ENCODE peak calls at places on chromosomes 3 and 15, in six cellular contexts. R, Q, B, Z, L and V are unnamed samples.

GRCh38 chr3:126124148-126124868 is 40.4 kb upstream of the SLC41A3 start:
- DNase-seq in R (peak; percentile 51), Q (peak; percentile 38), B (peak; percentile 47), Z (peak; percentile 7), L (no peak), V (peak; percentile 54)

GRCh38 chr3:195119461-195120198 is 151.3 kb downstream of the XXYLT1 start:
- DNase-seq in R (no peak), Q (no peak), B (no peak), Z (no peak), L (no peak), V (no peak)

GRCh38 chr3:183122257-183122932 is 23.1 kb upstream of the MCCC1 start:
- DNase-seq in R (no peak), Q (no peak), B (no peak), Z (no peak), L (no peak), V (peak; percentile 3)

GRCh38 chr15:92115834-92116233 is 262.3 kb downstream of the SLCO3A1 start:
- DNase-seq in R (no peak), Q (no peak), B (no peak), Z (no peak), L (no peak), V (no peak)

GRCh38 chr3:57999423-58000115 is 8.7 kb upstream of the FLNB start:
- DNase-seq in R (no peak), Q (no peak), B (no peak), Z (no peak), L (no peak), V (no peak)

GRCh38 chr3:192246847-192247520 is 480.4 kb downstream of the FGF12 start:
- DNase-seq in R (no peak), Q (no peak), B (no peak), Z (no peak), L (no peak), V (peak; percentile 65)

GRCh38 chr15:74322558-74323180 is 44.8 kb downstream of the CYP11A1 start:
- DNase-seq in R (peak; percentile 77), Q (peak; percentile 68), B (peak; percentile 82), Z (peak; percentile 59), L (peak; percentile 77), V (no peak)

GRCh38 chr3:152277198-152277597 is 8.5 kb downstream of the MBNL1 start:
- DNase-seq in R (no peak), Q (no peak), B (no peak), Z (no peak), L (no peak), V (no peak)

GRCh38 chr3:183375787-183376186 is 52.6 kb downstream of the MCF2L2 start:
- DNase-seq in R (no peak), Q (no peak), B (no peak), Z (no peak), L (no peak), V (no peak)

GRCh38 chr3:143066033-143066432 is 53.5 kb upstream of the CHST2 start:
- DNase-seq in R (no peak), Q (no peak), B (no peak), Z (no peak), L (no peak), V (no peak)

GRCh38 chr3:13073042-13073906 is at the start of gene IQSEC1:
- DNase-seq in R (peak; percentile 71), Q (peak; percentile 65), B (no peak), Z (peak; percentile 62), L (peak; percentile 88), V (no peak)

GRCh38 chr3:72549819-72550581 is 298.2 kb downstream of the SHQ1 start:
- DNase-seq in R (no peak), Q (no peak), B (no peak), Z (no peak), L (peak; percentile 20), V (peak; percentile 69)

GRCh38 chr3:177959188-177959587 is 577.0 kb upstream of the KCNMB2 start:
- DNase-seq in R (no peak), Q (no peak), B (no peak), Z (no peak), L (no peak), V (no peak)

GRCh38 chr15:92021765-92022164 is 168.3 kb downstream of the SLCO3A1 start:
- DNase-seq in R (no peak), Q (no peak), B (no peak), Z (no peak), L (peak; percentile 13), V (no peak)

GRCh38 chr3:171849632-171850323 is 6.6 kb downstream of the TMEM212 start:
- DNase-seq in R (no peak), Q (no peak), B (no peak), Z (no peak), L (no peak), V (no peak)

GRCh38 chr3:134895181-134895580 is 100.1 kb downstream of the EPHB1 start:
- DNase-seq in R (no peak), Q (no peak), B (no peak), Z (no peak), L (no peak), V (no peak)

GRCh38 chr15:42069496-42070275 is 24.7 kb downstream of the PLA2G4D start:
- DNase-seq in R (no peak), Q (no peak), B (no peak), Z (no peak), L (no peak), V (no peak)

GRCh38 chr15:69319384-69320375 is 21.0 kb downstream of the PAQR5 start:
- DNase-seq in R (no peak), Q (no peak), B (no peak), Z (no peak), L (no peak), V (no peak)

GRCh38 chr3:46168583-46168982 is 39.5 kb downstream of the CCR1 start:
- DNase-seq in R (no peak), Q (no peak), B (no peak), Z (no peak), L (no peak), V (no peak)

GRCh38 chr3:175129126-175129525 is 270.0 kb downstream of the NAALADL2 start:
- DNase-seq in R (no peak), Q (no peak), B (no peak), Z (no peak), L (no peak), V (no peak)

GRCh38 chr15:70272565-70273355 is 175.0 kb upstream of the TLE3 start:
- DNase-seq in R (peak; percentile 7), Q (no peak), B (peak; percentile 30), Z (no peak), L (no peak), V (no peak)

GRCh38 chr3:130894130-130894872 is 417 bp downstream of the ATP2C1 start:
- DNase-seq in R (peak; percentile 82), Q (peak; percentile 71), B (peak; percentile 70), Z (peak; percentile 34), L (peak; percentile 47), V (no peak)

GRCh38 chr15:31552482-31553099 is 226.0 kb downstream of the KLF13 start:
- DNase-seq in R (no peak), Q (no peak), B (no peak), Z (no peak), L (no peak), V (no peak)

GRCh38 chr3:127817331-127817821 is 4.9 kb downstream of the MGLL start:
- DNase-seq in R (no peak), Q (no peak), B (no peak), Z (no peak), L (no peak), V (no peak)